ENCODE peak calls at places on chromosome 7, in five cellular contexts. One of them, this sample, is unnamed. For H3K4me1, the result is how much of the 10 kb centered on the place peaks cover.

GRCh38 chr7:102069913-102070629 is 216.6 kb upstream of the SH2B2 start:
- DNase-seq in cardiac muscle cell: no peak
- DNase-seq in adrenal gland: no peak
- DNase-seq in gastrocnemius medialis: no peak
- DNase-seq in lower lobe of right lung: no peak
- DNase-seq in this sample: no peak

GRCh38 chr7:27151945-27152815 is at the start of gene HOXA3:
- DNase-seq in cardiac muscle cell: no peak
- DNase-seq in adrenal gland: peak
- DNase-seq in lower lobe of right lung: peak
- DNase-seq in gastrocnemius medialis: no peak
- DNase-seq in this sample: no peak

GRCh38 chr7:7109934-7110333 is 72.4 kb upstream of the C1GALT1 start:
- DNase-seq in gastrocnemius medialis: no peak
- DNase-seq in lower lobe of right lung: no peak
- DNase-seq in cardiac muscle cell: no peak
- DNase-seq in adrenal gland: no peak
- DNase-seq in this sample: no peak

GRCh38 chr7:44990520-44991023 is 9.4 kb upstream of the CCM2 start:
- DNase-seq in lower lobe of right lung: no peak
- DNase-seq in gastrocnemius medialis: no peak
- DNase-seq in cardiac muscle cell: peak
- DNase-seq in adrenal gland: no peak
- DNase-seq in this sample: no peak

GRCh38 chr7:57404343-57404966 is 45.5 kb upstream of the ZNF716 start:
- DNase-seq in adrenal gland: peak
- DNase-seq in cardiac muscle cell: no peak
- DNase-seq in gastrocnemius medialis: no peak
- DNase-seq in lower lobe of right lung: no peak
- DNase-seq in this sample: no peak

GRCh38 chr7:6385110-6385792 is 62.5 kb downstream of the DAGLB start:
- DNase-seq in cardiac muscle cell: peak
- DNase-seq in gastrocnemius medialis: no peak
- DNase-seq in lower lobe of right lung: no peak
- DNase-seq in adrenal gland: no peak
- DNase-seq in this sample: no peak

GRCh38 chr7:24572421-24573007 is 738 bp upstream of the PALS2 start:
- DNase-seq in cardiac muscle cell: peak
- DNase-seq in lower lobe of right lung: no peak
- DNase-seq in adrenal gland: peak
- DNase-seq in gastrocnemius medialis: peak
- DNase-seq in this sample: no peak

GRCh38 chr7:134065415-134065814 is 61.7 kb upstream of the LRGUK start:
- DNase-seq in gastrocnemius medialis: no peak
- DNase-seq in adrenal gland: no peak
- DNase-seq in cardiac muscle cell: no peak
- DNase-seq in lower lobe of right lung: no peak
- DNase-seq in this sample: no peak

GRCh38 chr7:151553356-151553755 is 33.7 kb upstream of the RHEB start:
- DNase-seq in gastrocnemius medialis: no peak
- DNase-seq in cardiac muscle cell: no peak
- DNase-seq in lower lobe of right lung: no peak
- DNase-seq in adrenal gland: no peak
- DNase-seq in this sample: no peak

GRCh38 chr7:16785316-16785715 is 19.5 kb downstream of the AGR2 start:
- DNase-seq in adrenal gland: no peak
- DNase-seq in cardiac muscle cell: no peak
- DNase-seq in gastrocnemius medialis: no peak
- DNase-seq in lower lobe of right lung: no peak
- DNase-seq in this sample: no peak

GRCh38 chr7:26653430-26653911 is 210.9 kb downstream of the SKAP2 start:
- DNase-seq in lower lobe of right lung: no peak
- DNase-seq in adrenal gland: peak
- DNase-seq in gastrocnemius medialis: no peak
- DNase-seq in cardiac muscle cell: peak
- DNase-seq in this sample: no peak

GRCh38 chr7:80189638-80190037 is 55.0 kb downstream of the GNAI1 start:
- DNase-seq in cardiac muscle cell: no peak
- DNase-seq in lower lobe of right lung: no peak
- DNase-seq in gastrocnemius medialis: no peak
- DNase-seq in adrenal gland: no peak
- DNase-seq in this sample: no peak

GRCh38 chr7:39460486-39460885 is 105.7 kb upstream of the YAE1 start:
- DNase-seq in adrenal gland: no peak
- DNase-seq in gastrocnemius medialis: no peak
- DNase-seq in cardiac muscle cell: no peak
- DNase-seq in lower lobe of right lung: no peak
- DNase-seq in this sample: no peak

GRCh38 chr7:136514776-136515175 is 353.7 kb upstream of the CHRM2 start:
- DNase-seq in cardiac muscle cell: no peak
- DNase-seq in gastrocnemius medialis: no peak
- DNase-seq in lower lobe of right lung: no peak
- DNase-seq in adrenal gland: no peak
- DNase-seq in this sample: no peak

DNA sequence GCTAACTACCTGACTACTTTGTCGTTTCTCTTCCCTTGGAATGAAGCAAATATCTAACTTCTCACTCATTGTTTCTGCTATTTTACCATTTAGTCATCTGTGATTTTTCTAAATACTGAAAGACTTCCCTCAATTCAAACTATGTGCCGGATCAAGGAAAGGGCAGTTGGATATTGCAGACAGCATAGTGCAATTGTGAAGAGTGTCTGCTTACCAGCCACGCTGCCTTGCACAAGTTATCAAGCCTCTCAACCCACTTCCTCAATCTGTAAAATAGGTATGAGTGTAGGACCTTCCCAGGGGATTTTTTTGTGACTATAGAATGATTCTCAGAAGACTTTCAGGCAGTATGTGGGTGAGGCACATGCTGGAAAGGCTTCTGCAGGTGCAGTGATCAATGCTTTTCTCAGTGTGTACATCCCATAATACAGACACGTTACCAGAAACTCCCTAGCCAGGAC is 54.3 kb downstream of the EGFR start:
- DNase-seq in adrenal gland: peak
- DNase-seq in gastrocnemius medialis: no peak
- DNase-seq in cardiac muscle cell: no peak
- DNase-seq in lower lobe of right lung: no peak
- DNase-seq in this sample: no peak
- H3K4me1 ChIP-seq in adrenal gland: half or more
- H3K4me1 ChIP-seq in gastrocnemius medialis: half or more
- H3K4me1 ChIP-seq in cardiac muscle cell: under half
- H3K4me1 ChIP-seq in lower lobe of right lung: under half
- H3K4me1 ChIP-seq in this sample: under half

GRCh38 chr7:156435486-156436231 is 204.9 kb upstream of the RNF32 start:
- DNase-seq in lower lobe of right lung: no peak
- DNase-seq in gastrocnemius medialis: no peak
- DNase-seq in cardiac muscle cell: no peak
- DNase-seq in adrenal gland: no peak
- DNase-seq in this sample: no peak
- TF ChIP-seq CTCF in lower lobe of right lung: no peak
- TF ChIP-seq CTCF in gastrocnemius medialis: no peak
- TF ChIP-seq CTCF in cardiac muscle cell: no peak
- TF ChIP-seq CTCF in adrenal gland: no peak
- TF ChIP-seq CTCF in this sample: no peak

GRCh38 chr7:36278767-36279171 is 110.9 kb upstream of the ANLN start:
- DNase-seq in lower lobe of right lung: no peak
- DNase-seq in gastrocnemius medialis: no peak
- DNase-seq in adrenal gland: no peak
- DNase-seq in cardiac muscle cell: peak
- DNase-seq in this sample: no peak
- H3K4me3 ChIP-seq in lower lobe of right lung: no peak
- H3K4me3 ChIP-seq in gastrocnemius medialis: no peak
- H3K4me3 ChIP-seq in adrenal gland: no peak
- H3K4me3 ChIP-seq in cardiac muscle cell: no peak
- H3K4me3 ChIP-seq in this sample: no peak

DNA sequence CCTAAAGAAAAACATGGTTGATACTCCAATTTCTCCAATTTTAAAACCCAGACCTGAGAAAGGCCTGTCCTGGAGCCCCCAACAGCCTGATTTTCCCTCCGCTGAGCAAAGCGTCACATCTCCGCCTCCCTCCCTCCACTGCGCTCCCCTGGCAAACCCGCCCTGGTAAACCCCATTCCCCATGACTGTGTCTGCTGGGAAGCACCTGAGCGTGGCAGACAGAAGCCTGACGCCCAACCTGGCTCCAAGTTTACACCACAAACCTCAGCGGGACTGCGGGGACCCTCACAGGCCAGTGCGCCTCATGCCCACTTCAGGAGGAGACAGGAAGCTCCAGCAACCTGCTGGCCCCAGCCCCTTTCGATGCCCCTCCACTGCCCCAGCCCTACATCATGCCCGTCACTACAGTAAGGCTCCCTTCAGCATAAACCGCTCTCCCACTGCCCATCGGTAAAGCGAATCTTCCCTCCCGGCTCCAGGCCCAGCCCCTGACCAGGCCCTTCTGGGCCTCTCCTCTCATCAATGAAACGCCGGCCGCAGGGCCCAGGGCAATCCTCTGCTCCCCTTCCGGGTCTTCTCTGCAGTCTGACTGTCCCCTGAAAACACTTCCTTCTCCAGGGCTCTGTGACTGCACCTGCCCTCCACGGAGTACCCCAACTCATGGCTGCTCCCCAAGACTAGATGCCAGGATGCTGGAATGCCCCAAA is 233.3 kb downstream of the MAD1L1 start:
- DNase-seq in gastrocnemius medialis: no peak
- DNase-seq in cardiac muscle cell: no peak
- DNase-seq in adrenal gland: no peak
- DNase-seq in lower lobe of right lung: no peak
- DNase-seq in this sample: no peak
- H3K4me1 ChIP-seq in gastrocnemius medialis: under half
- H3K4me1 ChIP-seq in cardiac muscle cell: under half
- H3K4me1 ChIP-seq in adrenal gland: under half
- H3K4me1 ChIP-seq in lower lobe of right lung: under half
- H3K4me1 ChIP-seq in this sample: under half

DNA sequence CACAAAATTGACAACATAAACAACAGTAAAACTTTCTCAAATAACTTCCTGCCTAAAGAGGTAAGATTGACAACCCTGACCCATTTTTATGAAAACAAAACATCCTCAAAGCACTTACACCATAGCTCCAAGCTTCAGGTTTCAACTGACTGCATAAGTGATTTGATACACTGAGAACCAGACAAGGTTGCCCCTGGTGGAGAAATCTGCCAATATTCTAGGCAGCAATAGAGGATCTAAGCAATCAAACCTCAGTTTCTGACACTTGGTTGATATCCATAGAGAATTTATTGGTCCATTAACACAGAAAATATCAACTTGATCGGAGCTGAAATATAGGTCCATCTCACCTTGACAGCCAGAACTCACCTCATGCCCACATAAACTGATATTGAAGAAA is 147.8 kb downstream of the ELAPOR2 start:
- DNase-seq in cardiac muscle cell: no peak
- DNase-seq in gastrocnemius medialis: no peak
- DNase-seq in lower lobe of right lung: no peak
- DNase-seq in adrenal gland: no peak
- DNase-seq in this sample: no peak
- TF ChIP-seq CTCF in cardiac muscle cell: no peak
- TF ChIP-seq CTCF in gastrocnemius medialis: no peak
- TF ChIP-seq CTCF in lower lobe of right lung: no peak
- TF ChIP-seq CTCF in adrenal gland: no peak
- TF ChIP-seq CTCF in this sample: no peak

DNA sequence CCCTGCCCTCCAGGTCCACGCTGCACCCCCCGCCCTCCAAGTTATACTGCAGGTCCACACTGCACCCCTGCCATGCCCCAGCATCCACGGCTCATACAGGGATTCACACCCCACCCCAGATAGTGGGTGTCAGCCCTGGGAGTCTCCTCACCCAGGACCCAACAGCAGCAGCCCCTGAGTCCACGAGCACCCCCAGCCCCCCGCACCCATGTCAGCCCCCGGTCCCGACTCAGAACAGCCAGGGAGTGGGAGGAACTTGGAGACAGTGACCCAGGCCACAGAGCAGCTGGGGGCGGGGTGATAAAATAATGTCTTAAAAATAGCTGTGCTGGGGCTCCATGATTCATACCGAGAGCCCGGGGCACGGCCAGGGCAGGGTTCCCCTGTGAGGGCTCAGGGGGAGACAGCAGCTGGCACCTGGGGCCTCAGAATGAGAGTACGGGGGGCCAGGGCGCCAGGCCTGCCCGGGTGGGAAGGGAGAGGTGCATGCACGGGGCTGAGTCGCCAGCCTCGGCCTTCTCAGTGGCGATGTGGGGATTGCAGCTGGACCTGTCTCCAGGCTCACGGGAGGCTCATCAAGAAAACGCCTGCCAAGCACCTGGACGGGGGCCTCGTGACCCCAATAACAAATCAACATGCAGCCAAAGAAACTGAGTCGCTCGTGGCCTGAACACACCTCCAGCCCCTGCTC is 29.8 kb downstream of the ADAP1 start:
- DNase-seq in cardiac muscle cell: no peak
- DNase-seq in lower lobe of right lung: peak
- DNase-seq in adrenal gland: no peak
- DNase-seq in gastrocnemius medialis: no peak
- DNase-seq in this sample: no peak
- H3K4me3 ChIP-seq in cardiac muscle cell: no peak
- H3K4me3 ChIP-seq in lower lobe of right lung: no peak
- H3K4me3 ChIP-seq in adrenal gland: no peak
- H3K4me3 ChIP-seq in gastrocnemius medialis: no peak
- H3K4me3 ChIP-seq in this sample: no peak

GRCh38 chr7:55081067-55081853 is 62.4 kb downstream of the EGFR start:
- DNase-seq in gastrocnemius medialis: no peak
- DNase-seq in adrenal gland: peak
- DNase-seq in cardiac muscle cell: peak
- DNase-seq in lower lobe of right lung: no peak
- DNase-seq in this sample: no peak
- H3K4me1 ChIP-seq in gastrocnemius medialis: under half
- H3K4me1 ChIP-seq in adrenal gland: under half
- H3K4me1 ChIP-seq in cardiac muscle cell: under half
- H3K4me1 ChIP-seq in lower lobe of right lung: half or more
- H3K4me1 ChIP-seq in this sample: half or more

GRCh38 chr7:105133358-105133757 is 119.4 kb downstream of the KMT2E start:
- DNase-seq in lower lobe of right lung: no peak
- DNase-seq in adrenal gland: no peak
- DNase-seq in gastrocnemius medialis: no peak
- DNase-seq in cardiac muscle cell: no peak
- DNase-seq in this sample: no peak

GRCh38 chr7:105139381-105139780 is 125.4 kb downstream of the KMT2E start:
- DNase-seq in cardiac muscle cell: no peak
- DNase-seq in lower lobe of right lung: no peak
- DNase-seq in gastrocnemius medialis: no peak
- DNase-seq in adrenal gland: no peak
- DNase-seq in this sample: no peak

GRCh38 chr7:105137898-105138297 is 123.9 kb downstream of the KMT2E start:
- DNase-seq in cardiac muscle cell: no peak
- DNase-seq in lower lobe of right lung: no peak
- DNase-seq in adrenal gland: no peak
- DNase-seq in gastrocnemius medialis: no peak
- DNase-seq in this sample: no peak

GRCh38 chr7:105133986-105134655 is 120.1 kb downstream of the KMT2E start:
- DNase-seq in adrenal gland: no peak
- DNase-seq in lower lobe of right lung: no peak
- DNase-seq in cardiac muscle cell: no peak
- DNase-seq in gastrocnemius medialis: no peak
- DNase-seq in this sample: no peak

GRCh38 chr7:105136221-105136620 is 122.2 kb downstream of the KMT2E start:
- DNase-seq in adrenal gland: no peak
- DNase-seq in cardiac muscle cell: no peak
- DNase-seq in lower lobe of right lung: no peak
- DNase-seq in gastrocnemius medialis: no peak
- DNase-seq in this sample: no peak
- TF ChIP-seq CTCF in adrenal gland: peak
- TF ChIP-seq CTCF in cardiac muscle cell: peak
- TF ChIP-seq CTCF in lower lobe of right lung: no peak
- TF ChIP-seq CTCF in gastrocnemius medialis: no peak
- TF ChIP-seq CTCF in this sample: no peak

This sample was measured in esophagus squamous epithelium.